ENCODE peak calls at places on chromosomes 2 and 18, in five cellular contexts. One of them, this sample, is unnamed.
A peak's percentile ranks its signal among the peaks of the same experiment; 100 is the strongest.

GRCh38 chr2:12162269-12163247 is 416.1 kb downstream of the LPIN1 start:
- DNase-seq in neural progenitor cell: no peak
- DNase-seq in PC-3: no peak
- DNase-seq in MM.1S: no peak
- DNase-seq in OCI-LY7: no peak
- DNase-seq in this sample: no peak

GRCh38 chr2:40220177-40220925 is 231.5 kb downstream of the SLC8A1 start:
- DNase-seq in neural progenitor cell: no peak
- DNase-seq in PC-3: peak; percentile 40
- DNase-seq in MM.1S: no peak
- DNase-seq in OCI-LY7: no peak
- DNase-seq in this sample: no peak

GRCh38 chr2:160465406-160465805 is 28.2 kb downstream of the RBMS1 start:
- DNase-seq in neural progenitor cell: no peak
- DNase-seq in PC-3: no peak
- DNase-seq in MM.1S: no peak
- DNase-seq in OCI-LY7: no peak
- DNase-seq in this sample: no peak

GRCh38 chr18:78776706-78777105 is 202.9 kb upstream of the SALL3 start:
- DNase-seq in neural progenitor cell: no peak
- DNase-seq in PC-3: no peak
- DNase-seq in MM.1S: no peak
- DNase-seq in OCI-LY7: no peak
- DNase-seq in this sample: no peak

GRCh38 chr2:233882353-233882752 is 14.2 kb upstream of the MSL3B start:
- DNase-seq in neural progenitor cell: no peak
- DNase-seq in PC-3: no peak
- DNase-seq in MM.1S: no peak
- DNase-seq in OCI-LY7: no peak
- DNase-seq in this sample: no peak

GRCh38 chr18:50686409-50686808 is 126.5 kb downstream of the MAPK4 start:
- DNase-seq in neural progenitor cell: no peak
- DNase-seq in PC-3: no peak
- DNase-seq in MM.1S: no peak
- DNase-seq in OCI-LY7: no peak
- DNase-seq in this sample: no peak

GRCh38 chr2:220228310-220229006 is 601.0 kb downstream of the SLC4A3 start:
- DNase-seq in neural progenitor cell: no peak
- DNase-seq in PC-3: peak; percentile 96
- DNase-seq in MM.1S: no peak
- DNase-seq in OCI-LY7: no peak
- DNase-seq in this sample: peak; percentile 64

GRCh38 chr2:216354236-216354788 is 18.0 kb downstream of the MARCHF4 start:
- DNase-seq in neural progenitor cell: no peak
- DNase-seq in PC-3: no peak
- DNase-seq in MM.1S: no peak
- DNase-seq in OCI-LY7: no peak
- DNase-seq in this sample: no peak

GRCh38 chr2:234967201-234967873 is 15.5 kb downstream of the SH3BP4 start:
- DNase-seq in neural progenitor cell: no peak
- DNase-seq in PC-3: no peak
- DNase-seq in MM.1S: no peak
- DNase-seq in OCI-LY7: no peak
- DNase-seq in this sample: no peak

GRCh38 chr2:27507293-27507692 is 10.7 kb downstream of the GCKR start:
- DNase-seq in neural progenitor cell: no peak
- DNase-seq in PC-3: no peak
- DNase-seq in MM.1S: no peak
- DNase-seq in OCI-LY7: no peak
- DNase-seq in this sample: no peak

GRCh38 chr2:138058427-138058826 is 94.2 kb downstream of the HNMT start:
- DNase-seq in neural progenitor cell: no peak
- DNase-seq in PC-3: no peak
- DNase-seq in MM.1S: no peak
- DNase-seq in OCI-LY7: no peak
- DNase-seq in this sample: no peak

GRCh38 chr2:234980476-234981187 is 28.8 kb downstream of the SH3BP4 start:
- DNase-seq in neural progenitor cell: no peak
- DNase-seq in PC-3: peak; percentile 60
- DNase-seq in MM.1S: no peak
- DNase-seq in OCI-LY7: no peak
- DNase-seq in this sample: peak; percentile 50

GRCh38 chr2:47048801-47049480 is 106.2 kb downstream of the STPG4 start:
- DNase-seq in neural progenitor cell: peak; percentile 37
- DNase-seq in PC-3: no peak
- DNase-seq in MM.1S: no peak
- DNase-seq in OCI-LY7: no peak
- DNase-seq in this sample: no peak

GRCh38 chr2:161321944-161322343 is 13.7 kb downstream of the PSMD14 start:
- DNase-seq in neural progenitor cell: peak; percentile 32
- DNase-seq in PC-3: no peak
- DNase-seq in MM.1S: no peak
- DNase-seq in OCI-LY7: no peak
- DNase-seq in this sample: no peak

GRCh38 chr2:212709287-212709686 is 170.7 kb upstream of the ERBB4 start:
- DNase-seq in neural progenitor cell: peak; percentile 20
- DNase-seq in PC-3: peak; percentile 71
- DNase-seq in MM.1S: no peak
- DNase-seq in OCI-LY7: no peak
- DNase-seq in this sample: no peak

GRCh38 chr2:74577448-74577847 is 22.9 kb downstream of the DOK1 start:
- DNase-seq in neural progenitor cell: no peak
- DNase-seq in PC-3: no peak
- DNase-seq in MM.1S: no peak
- DNase-seq in OCI-LY7: no peak
- DNase-seq in this sample: no peak

GRCh38 chr2:214077727-214078126 is 333.1 kb upstream of the VWC2L start:
- DNase-seq in neural progenitor cell: peak; percentile 22
- DNase-seq in PC-3: no peak
- DNase-seq in MM.1S: no peak
- DNase-seq in OCI-LY7: no peak
- DNase-seq in this sample: no peak

GRCh38 chr2:204127238-204127637 is 190.7 kb downstream of the ICOS start:
- DNase-seq in neural progenitor cell: no peak
- DNase-seq in PC-3: peak; percentile 39
- DNase-seq in MM.1S: no peak
- DNase-seq in OCI-LY7: no peak
- DNase-seq in this sample: peak; percentile 54

GRCh38 chr2:172324198-172324597 is 103.2 kb upstream of the ITGA6 start:
- DNase-seq in neural progenitor cell: no peak
- DNase-seq in PC-3: no peak
- DNase-seq in MM.1S: no peak
- DNase-seq in OCI-LY7: no peak
- DNase-seq in this sample: no peak

GRCh38 chr2:173191601-173192000 is 116.0 kb downstream of the MAP3K20 start:
- DNase-seq in neural progenitor cell: peak; percentile 15
- DNase-seq in PC-3: peak; percentile 43
- DNase-seq in MM.1S: no peak
- DNase-seq in OCI-LY7: no peak
- DNase-seq in this sample: no peak

GRCh38 chr2:60958800-60959199 is 58.7 kb upstream of the PEX13 start:
- DNase-seq in neural progenitor cell: no peak
- DNase-seq in PC-3: peak; percentile 78
- DNase-seq in MM.1S: no peak
- DNase-seq in OCI-LY7: no peak
- DNase-seq in this sample: peak; percentile 12

GRCh38 chr2:23843051-23843976 is 83.6 kb downstream of the ATAD2B start:
- DNase-seq in neural progenitor cell: no peak
- DNase-seq in PC-3: no peak
- DNase-seq in MM.1S: no peak
- DNase-seq in OCI-LY7: no peak
- DNase-seq in this sample: no peak

GRCh38 chr2:62641410-62641843 is 64.1 kb upstream of the EHBP1 start:
- DNase-seq in neural progenitor cell: no peak
- DNase-seq in PC-3: peak; percentile 36
- DNase-seq in MM.1S: no peak
- DNase-seq in OCI-LY7: no peak
- DNase-seq in this sample: no peak

GRCh38 chr2:240358080-240358479 is 77.4 kb upstream of the GPC1 start:
- DNase-seq in neural progenitor cell: no peak
- DNase-seq in PC-3: no peak
- DNase-seq in MM.1S: no peak
- DNase-seq in OCI-LY7: no peak
- DNase-seq in this sample: no peak

GRCh38 chr18:48844271-48844670 is 106.5 kb downstream of the SMAD7 start:
- DNase-seq in neural progenitor cell: no peak
- DNase-seq in PC-3: no peak
- DNase-seq in MM.1S: no peak
- DNase-seq in OCI-LY7: no peak
- DNase-seq in this sample: no peak

GRCh38 chr18:40687401-40687800 is 1267.6 kb upstream of the PIK3C3 start:
- DNase-seq in neural progenitor cell: no peak
- DNase-seq in PC-3: no peak
- DNase-seq in MM.1S: no peak
- DNase-seq in OCI-LY7: no peak
- DNase-seq in this sample: no peak

GRCh38 chr2:162317910-162318279 is 589 bp downstream of the IFIH1 start:
- DNase-seq in neural progenitor cell: no peak
- DNase-seq in PC-3: peak; percentile 49
- DNase-seq in MM.1S: peak; percentile 39
- DNase-seq in OCI-LY7: peak; percentile 45
- DNase-seq in this sample: peak; percentile 47

GRCh38 chr2:220572385-220572784 is 945.0 kb downstream of the SLC4A3 start:
- DNase-seq in neural progenitor cell: no peak
- DNase-seq in PC-3: peak; percentile 41
- DNase-seq in MM.1S: no peak
- DNase-seq in OCI-LY7: no peak
- DNase-seq in this sample: no peak

GRCh38 chr2:148350211-148350610 is 294.3 kb upstream of the EPC2 start:
- DNase-seq in neural progenitor cell: no peak
- DNase-seq in PC-3: no peak
- DNase-seq in MM.1S: no peak
- DNase-seq in OCI-LY7: no peak
- DNase-seq in this sample: no peak

GRCh38 chr2:98026927-98027522 is 31.3 kb upstream of the TMEM131 start:
- DNase-seq in neural progenitor cell: no peak
- DNase-seq in PC-3: no peak
- DNase-seq in MM.1S: peak; percentile 22
- DNase-seq in OCI-LY7: peak; percentile 86
- DNase-seq in this sample: no peak

GRCh38 chr18:1663879-1664705 is 759.4 kb downstream of the ADCYAP1 start:
- DNase-seq in neural progenitor cell: peak; percentile 83
- DNase-seq in PC-3: peak; percentile 69
- DNase-seq in MM.1S: peak; percentile 47
- DNase-seq in OCI-LY7: peak; percentile 40
- DNase-seq in this sample: peak; percentile 76

GRCh38 chr2:199308567-199308966 is 149.2 kb downstream of the SATB2 start:
- DNase-seq in neural progenitor cell: no peak
- DNase-seq in PC-3: no peak
- DNase-seq in MM.1S: no peak
- DNase-seq in OCI-LY7: no peak
- DNase-seq in this sample: no peak

GRCh38 chr2:46569061-46569560 is 89.7 kb downstream of the TMEM247 start:
- DNase-seq in neural progenitor cell: no peak
- DNase-seq in PC-3: no peak
- DNase-seq in MM.1S: peak; percentile 82
- DNase-seq in OCI-LY7: peak; percentile 88
- DNase-seq in this sample: no peak

GRCh38 chr2:609520-610280 is 67.5 kb downstream of the TMEM18 start:
- DNase-seq in neural progenitor cell: no peak
- DNase-seq in PC-3: no peak
- DNase-seq in MM.1S: no peak
- DNase-seq in OCI-LY7: no peak
- DNase-seq in this sample: no peak

GRCh38 chr2:11348209-11348749 is 3.8 kb upstream of the ROCK2 start:
- DNase-seq in neural progenitor cell: no peak
- DNase-seq in PC-3: no peak
- DNase-seq in MM.1S: no peak
- DNase-seq in OCI-LY7: no peak
- DNase-seq in this sample: no peak

GRCh38 chr2:128177315-128177714 is 86.3 kb downstream of the UGGT1 start:
- DNase-seq in neural progenitor cell: no peak
- DNase-seq in PC-3: no peak
- DNase-seq in MM.1S: no peak
- DNase-seq in OCI-LY7: no peak
- DNase-seq in this sample: no peak
- H3K4me1 ChIP-seq in neural progenitor cell: no peaks in the 10 kb centered on the region
- H3K4me1 ChIP-seq in PC-3: no peaks in the 10 kb centered on the region
- H3K4me1 ChIP-seq in MM.1S: no peaks in the 10 kb centered on the region
- H3K4me1 ChIP-seq in OCI-LY7: no peaks in the 10 kb centered on the region
- H3K4me1 ChIP-seq in this sample: peaks cover 13% of the 10 kb centered on the region

DNA sequence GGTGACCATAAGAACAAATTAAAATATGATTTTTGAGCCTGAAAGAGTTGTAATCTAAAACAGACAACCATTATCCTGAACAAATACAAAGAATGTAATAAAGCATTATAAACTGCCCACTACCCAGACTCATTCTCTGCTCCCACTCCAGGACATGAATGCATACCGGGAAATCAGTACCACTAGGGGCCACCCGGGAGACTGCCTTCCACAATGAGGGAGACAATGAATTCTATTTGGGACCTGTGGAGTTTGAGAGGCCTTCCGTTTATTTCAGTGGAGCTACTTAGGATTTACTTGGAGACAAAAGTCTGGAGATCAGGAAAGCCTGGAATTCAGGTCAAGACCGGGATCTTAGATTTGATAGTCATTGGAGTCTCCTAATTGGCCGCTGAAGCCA is 50.0 kb downstream of the NAB1 start:
- DNase-seq in neural progenitor cell: peak; percentile 77
- DNase-seq in PC-3: no peak
- DNase-seq in MM.1S: no peak
- DNase-seq in OCI-LY7: no peak
- DNase-seq in this sample: no peak
- TF ChIP-seq EZH2phosphoT487 in neural progenitor cell: no peak
- TF ChIP-seq EZH2phosphoT487 in PC-3: no peak
- TF ChIP-seq EZH2phosphoT487 in MM.1S: no peak
- TF ChIP-seq EZH2phosphoT487 in OCI-LY7: no peak
- TF ChIP-seq EZH2phosphoT487 in this sample: no peak

GRCh38 chr2:29314816-29315571 is 199.8 kb downstream of the CLIP4 start:
- DNase-seq in neural progenitor cell: peak; percentile 55
- DNase-seq in PC-3: peak; percentile 59
- DNase-seq in MM.1S: peak; percentile 79
- DNase-seq in OCI-LY7: peak; percentile 23
- DNase-seq in this sample: peak; percentile 40
- H2AFZ ChIP-seq in neural progenitor cell: no peak overlapping the region
- H2AFZ ChIP-seq in PC-3: peak overlapping the region; percentile 75
- H2AFZ ChIP-seq in MM.1S: peak overlapping the region; percentile 53
- H2AFZ ChIP-seq in OCI-LY7: no peak overlapping the region
- H2AFZ ChIP-seq in this sample: no peak overlapping the region

GRCh38 chr2:43328157-43328556 is 101.8 kb upstream of the ZFP36L2 start:
- DNase-seq in neural progenitor cell: no peak
- DNase-seq in PC-3: no peak
- DNase-seq in MM.1S: no peak
- DNase-seq in OCI-LY7: no peak
- DNase-seq in this sample: peak; percentile 51
- H3K4me1 ChIP-seq in neural progenitor cell: peaks cover 5% of the 10 kb centered on the region
- H3K4me1 ChIP-seq in PC-3: peaks cover 13% of the 10 kb centered on the region
- H3K4me1 ChIP-seq in MM.1S: no peaks in the 10 kb centered on the region
- H3K4me1 ChIP-seq in OCI-LY7: no peaks in the 10 kb centered on the region
- H3K4me1 ChIP-seq in this sample: peaks cover 34% of the 10 kb centered on the region

DNA sequence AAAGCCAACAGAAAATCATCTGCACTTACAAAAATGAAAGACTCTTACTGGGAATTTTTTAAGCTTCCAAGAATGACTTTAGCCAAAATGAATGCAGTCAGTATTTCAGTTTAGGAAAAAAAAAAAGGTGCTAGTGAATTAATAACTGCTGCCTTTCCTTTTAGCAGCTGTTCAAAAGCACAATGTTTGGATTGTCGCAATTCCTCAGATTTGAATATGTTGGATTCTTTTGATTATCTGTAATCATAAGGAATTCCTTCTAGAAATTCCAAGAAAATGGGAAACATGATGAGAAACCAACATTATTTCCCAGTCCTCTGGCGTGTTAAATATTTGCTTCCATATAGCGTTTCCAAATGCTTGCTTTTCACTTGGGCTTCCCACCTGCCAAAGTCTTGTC is 653.1 kb upstream of the SLC39A10 start:
- DNase-seq in neural progenitor cell: no peak
- DNase-seq in PC-3: no peak
- DNase-seq in MM.1S: no peak
- DNase-seq in OCI-LY7: no peak
- DNase-seq in this sample: no peak
- TF ChIP-seq EZH2phosphoT487 in neural progenitor cell: no peak
- TF ChIP-seq EZH2phosphoT487 in PC-3: no peak
- TF ChIP-seq EZH2phosphoT487 in MM.1S: no peak
- TF ChIP-seq EZH2phosphoT487 in OCI-LY7: no peak
- TF ChIP-seq EZH2phosphoT487 in this sample: no peak